ENCODE peak calls at places on chromosomes 12 and 14, in five cellular contexts. Z is IMR-90, X is H1, I is H9, O is mesendoderm. R is an unnamed sample. For H3K79me1, the result is how much of the 10 kb centered on the place peaks cover.

GRCh38 chr12:68373836-68374314 is 41.7 kb upstream of the MDM1 start:
- DNase-seq in Z (no peak), X (no peak), I (no peak), O (no peak), R (no peak)

GRCh38 chr12:122064780-122065588 is 13.6 kb upstream of the MLXIP start:
- DNase-seq in Z (peak), X (no peak), I (peak), O (peak), R (no peak)

GRCh38 chr12:80218925-80219714 is 119.8 kb downstream of the OTOGL start:
- DNase-seq in Z (no peak), X (no peak), I (no peak), O (no peak), R (no peak)

GRCh38 chr12:4107436-4107878 is 166.1 kb upstream of the CCND2 start:
- DNase-seq in Z (peak), X (peak), I (peak), O (peak), R (no peak)

GRCh38 chr12:114311966-114312365 is 94.0 kb downstream of the TBX5 start:
- DNase-seq in Z (peak), X (no peak), I (no peak), O (no peak), R (no peak)

GRCh38 chr12:122021193-122021821 is 377 bp upstream of the BCL7A start:
- DNase-seq in Z (no peak), X (no peak), I (peak), O (peak), R (no peak)

GRCh38 chr12:94590428-94590827 is 59.9 kb downstream of the TMCC3 start:
- DNase-seq in Z (no peak), X (peak), I (no peak), O (peak), R (no peak)

GRCh38 chr14:102825307-102826095 is 48.3 kb downstream of the TRAF3 start:
- DNase-seq in Z (no peak), X (no peak), I (no peak), O (no peak), R (no peak)

GRCh38 chr12:21434704-21435103 is 2.8 kb upstream of the PYROXD1 start:
- DNase-seq in Z (no peak), X (no peak), I (no peak), O (no peak), R (no peak)

GRCh38 chr12:95218164-95218851 is 701 bp downstream of the VEZT start:
- DNase-seq in Z (peak), X (no peak), I (no peak), O (no peak), R (peak)

GRCh38 chr12:123083661-123084571 is 67.0 kb downstream of the PITPNM2 start:
- DNase-seq in Z (no peak), X (no peak), I (no peak), O (no peak), R (no peak)

GRCh38 chr14:64855732-64856527 is 23.8 kb downstream of the SPTB start:
- DNase-seq in Z (no peak), X (no peak), I (no peak), O (peak), R (no peak)

GRCh38 chr14:59464651-59465569 is at the start of gene GPR135:
- DNase-seq in Z (peak), X (no peak), I (peak), O (peak), R (peak)

GRCh38 chr12:53159195-53159834 is 21.2 kb upstream of the ZNF740 start:
- DNase-seq in Z (peak), X (no peak), I (peak), O (peak), R (peak)

GRCh38 chr12:67161322-67161918 is 107.7 kb upstream of the CAND1 start:
- DNase-seq in Z (peak), X (no peak), I (peak), O (peak), R (no peak)

GRCh38 chr14:51430600-51430999 is 190.6 kb downstream of the TMX1 start:
- DNase-seq in Z (no peak), X (peak), I (no peak), O (no peak), R (no peak)

GRCh38 chr12:84034891-84035290 is 877.7 kb downstream of the SLC6A15 start:
- DNase-seq in Z (peak), X (no peak), I (no peak), O (no peak), R (no peak)

GRCh38 chr12:46494424-46494823 is 121.9 kb upstream of the SLC38A2 start:
- DNase-seq in Z (peak), X (peak), I (no peak), O (peak), R (peak)

DNA sequence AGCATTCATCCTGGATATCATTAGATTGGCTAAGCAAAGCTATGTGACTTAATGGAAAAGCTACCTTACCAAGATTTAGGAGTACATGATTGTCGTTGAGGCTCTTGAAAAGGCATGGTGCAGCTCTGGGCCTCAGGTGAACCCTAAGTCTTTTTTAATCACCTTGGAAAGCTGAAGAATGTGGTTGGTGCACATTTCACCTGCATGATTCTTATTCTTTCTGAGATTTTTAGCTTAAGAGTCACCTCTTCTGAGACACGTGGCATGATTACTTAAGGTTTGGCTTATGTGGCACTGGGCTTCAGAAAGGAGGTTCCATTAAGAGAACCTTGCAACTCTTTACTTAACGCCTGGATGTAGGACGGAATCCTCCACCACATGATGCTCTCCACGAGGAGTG is 498.5 kb downstream of the TMEM117 start:
- DNase-seq in Z (no peak), X (no peak), I (no peak), O (no peak), R (no peak)
- H2AK5ac ChIP-seq in Z (no peak), X (no peak), I (no peak), O (no peak), R (no peak)

GRCh38 chr14:100192672-100193416 is 33.4 kb upstream of the DEGS2 start:
- DNase-seq in Z (peak), X (peak), I (peak), O (peak), R (peak)
- H2BK15ac ChIP-seq in Z (peak), X (peak), I (peak), O (no peak), R (no peak)

GRCh38 chr12:131901431-131902331 is 7.3 kb downstream of the ULK1 start:
- DNase-seq in Z (no peak), X (no peak), I (no peak), O (no peak), R (no peak)
- H3K79me1 ChIP-seq in Z (half or more), X (under half), I (under half), O (under half), R (under half)

DNA sequence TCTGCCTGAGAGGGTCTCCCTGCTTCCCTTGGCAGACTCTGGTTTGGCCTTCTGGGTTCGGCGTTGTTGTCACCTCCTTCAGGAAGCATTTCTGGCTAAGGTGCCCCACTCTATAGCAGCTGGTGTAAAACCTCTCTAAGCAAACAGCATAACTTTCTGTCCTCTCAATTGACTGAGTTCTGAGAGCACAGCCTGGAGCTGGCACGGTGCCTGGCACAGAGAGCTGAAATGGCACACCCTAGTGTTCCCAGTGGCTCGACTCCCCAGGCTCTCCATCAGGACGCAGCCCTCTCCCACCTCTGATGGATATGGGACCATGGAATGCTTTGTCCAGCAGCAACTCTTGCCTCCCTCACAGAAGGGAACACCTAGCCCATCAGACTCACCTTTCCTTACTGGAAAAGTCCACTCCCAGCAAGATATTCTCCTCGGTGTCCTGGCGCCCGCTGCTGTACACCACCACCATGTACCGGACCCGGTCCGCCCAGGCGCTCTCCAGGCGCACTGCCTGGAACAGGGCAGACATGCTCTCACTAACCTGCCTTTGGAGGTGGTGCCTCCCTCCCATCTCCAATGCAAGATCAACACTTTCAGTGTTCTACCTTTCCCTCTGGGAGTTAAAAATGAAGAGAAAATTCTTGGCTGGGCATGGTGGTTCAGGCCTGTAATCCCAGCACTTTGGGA is 40.6 kb downstream of the SSH1 start:
- DNase-seq in Z (no peak), X (no peak), I (no peak), O (no peak), R (no peak)
- H2AK5ac ChIP-seq in Z (peak), X (no peak), I (no peak), O (no peak), R (no peak)

GRCh38 chr12:47821346-47821706 is 1.6 kb upstream of the HDAC7 start:
- DNase-seq in Z (no peak), X (no peak), I (no peak), O (no peak), R (no peak)
- H2BK15ac ChIP-seq in Z (peak), X (peak), I (no peak), O (no peak), R (no peak)

GRCh38 chr14:105334383-105335230 is 20.1 kb downstream of the PACS2 start:
- DNase-seq in Z (no peak), X (no peak), I (peak), O (peak), R (no peak)

GRCh38 chr14:105337966-105338365 is 23.4 kb downstream of the PACS2 start:
- DNase-seq in Z (no peak), X (no peak), I (no peak), O (no peak), R (no peak)

GRCh38 chr14:105337433-105337832 is 22.9 kb downstream of the PACS2 start:
- DNase-seq in Z (no peak), X (no peak), I (no peak), O (no peak), R (no peak)

GRCh38 chr14:105336477-105337287 is 22.1 kb downstream of the PACS2 start:
- DNase-seq in Z (no peak), X (no peak), I (no peak), O (no peak), R (no peak)

DNA sequence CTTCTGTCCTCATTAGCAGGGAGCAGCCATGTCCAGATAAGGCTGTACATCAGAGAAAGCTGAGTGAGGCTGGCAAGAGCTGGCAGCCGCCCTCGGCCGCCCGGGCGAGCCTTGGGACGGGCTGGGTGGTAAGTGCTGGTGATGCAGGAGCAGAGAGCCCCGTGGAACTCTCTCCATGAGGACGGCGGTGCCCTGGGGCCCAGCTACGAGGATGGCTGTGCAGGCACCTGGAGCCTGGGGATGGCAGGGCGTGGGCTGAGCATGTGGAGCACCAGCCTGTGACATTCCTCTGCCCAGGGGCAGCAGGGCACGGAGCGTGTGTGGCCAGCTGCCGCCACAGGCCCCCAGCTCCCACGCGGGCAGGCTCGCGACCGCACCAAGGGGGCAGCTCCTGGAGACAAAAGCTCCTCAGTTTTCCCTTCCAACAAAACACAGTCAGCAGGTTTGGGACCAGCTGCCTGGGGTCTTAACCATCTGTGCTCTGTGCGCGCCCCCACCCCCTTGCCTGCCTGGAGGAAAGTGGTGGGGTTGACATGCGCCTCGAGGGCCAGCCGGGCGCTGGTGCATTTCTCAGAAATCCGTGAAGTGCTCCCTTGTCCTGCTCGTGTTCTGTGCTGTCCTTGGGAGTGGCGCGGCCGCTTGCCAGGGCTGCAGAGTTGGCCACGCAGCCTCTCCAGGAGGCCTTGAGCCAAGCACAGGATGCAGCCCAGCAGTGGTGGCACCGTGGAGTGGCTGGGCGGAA is 21.4 kb downstream of the PACS2 start:
- DNase-seq in Z (no peak), X (no peak), I (no peak), O (no peak), R (no peak)
- H3K79me1 ChIP-seq in Z (half or more), X (under half), I (under half), O (under half), R (under half)

DNA sequence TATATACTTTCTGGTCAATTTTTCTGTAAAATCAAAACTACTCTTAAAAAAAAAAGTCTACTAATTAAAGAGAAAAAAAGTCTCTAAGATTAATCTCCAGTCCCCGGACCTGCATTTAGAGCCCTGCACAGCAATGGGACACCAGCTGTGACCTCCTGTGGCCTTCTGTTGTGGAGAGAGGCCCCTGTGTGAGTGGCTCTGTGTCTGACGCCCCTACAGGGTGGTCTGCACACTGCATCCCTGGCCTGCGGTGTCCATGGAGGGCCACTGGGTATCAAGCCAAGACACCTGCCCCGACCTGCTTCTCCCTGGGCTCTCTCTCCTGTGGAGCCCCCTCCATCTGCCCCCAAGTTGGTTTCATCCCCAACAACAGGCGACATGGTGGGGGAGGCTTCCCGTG is 248.0 kb upstream of the DIO3 start:
- DNase-seq in Z (no peak), X (no peak), I (no peak), O (no peak), R (no peak)
- H2AK5ac ChIP-seq in Z (no peak), X (no peak), I (no peak), O (no peak), R (peak)

DNA sequence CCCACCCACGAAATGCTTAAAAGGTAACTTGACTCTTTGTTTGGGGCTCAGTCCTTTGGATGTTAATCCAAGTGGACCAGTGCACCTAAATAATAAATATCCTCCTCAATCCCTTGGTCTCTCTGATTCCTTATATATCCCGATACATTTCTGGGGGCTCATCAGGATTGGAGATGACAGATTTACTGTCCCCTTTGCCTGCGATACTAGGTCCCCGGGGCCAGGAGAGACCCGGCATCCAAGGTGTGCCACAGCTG is 26.2 kb downstream of the KLRK1 start:
- DNase-seq in Z (no peak), X (no peak), I (no peak), O (no peak), R (no peak)
- H2BK15ac ChIP-seq in Z (peak), X (peak), I (peak), O (no peak), R (peak)

R was measured in neuronal stem cell.